ENCODE peak calls at places on chromosomes 11 and 22, in six cellular contexts. I is body of pancreas; F is CD4-positive, CD25-positive, alpha-beta regulatory T cell; N is T-helper 9 cell; G is putamen; H is AG20443. X is an unnamed sample.

GRCh38 chr11:73001615-73002014 is 140.5 kb downstream of the FCHSD2 start:
- DNase-seq in I (no peak), H (no peak), G (no peak), F (no peak), N (no peak), X (no peak)

GRCh38 chr22:29816980-29817379 is 21.1 kb downstream of the ASCC2 start:
- DNase-seq in F (no peak), G (no peak), N (no peak), H (peak), I (no peak), X (no peak)

GRCh38 chr11:130042093-130042591 is 27.6 kb upstream of the APLP2 start:
- DNase-seq in G (no peak), N (no peak), H (peak), I (no peak), F (no peak), X (no peak)

GRCh38 chr11:114182471-114182968 is 113.7 kb upstream of the NNMT start:
- DNase-seq in F (no peak), N (no peak), H (no peak), I (no peak), G (no peak), X (no peak)

GRCh38 chr11:75597636-75598035 is 35.6 kb downstream of the SERPINH1 start:
- DNase-seq in F (no peak), G (no peak), I (no peak), N (no peak), H (peak), X (peak)

GRCh38 chr11:117459979-117460300 is 132.3 kb downstream of the CEP164 start:
- DNase-seq in F (no peak), I (no peak), G (no peak), H (no peak), N (no peak), X (no peak)

GRCh38 chr11:128779036-128779435 is 85.2 kb downstream of the FLI1 start:
- DNase-seq in N (no peak), G (no peak), I (no peak), F (no peak), H (no peak), X (no peak)

GRCh38 chr22:36331912-36332622 is 55.7 kb downstream of the MYH9 start:
- DNase-seq in F (peak), G (no peak), I (peak), H (peak), N (peak), X (peak)

GRCh38 chr11:7605544-7605943 is 67.8 kb downstream of the CYB5R2 start:
- DNase-seq in I (no peak), N (no peak), F (no peak), G (no peak), H (no peak), X (peak)

GRCh38 chr22:49883294-49883640 is 29.6 kb downstream of the ZBED4 start:
- DNase-seq in I (no peak), H (no peak), G (no peak), N (no peak), F (no peak), X (no peak)

GRCh38 chr11:124586247-124586860 is 16.6 kb downstream of the OR8A1 start:
- DNase-seq in G (no peak), N (no peak), I (peak), F (peak), H (peak), X (peak)

GRCh38 chr22:23156286-23156685 is 11.0 kb downstream of the RAB36 start:
- DNase-seq in F (no peak), G (no peak), N (no peak), I (no peak), H (no peak), X (peak)

GRCh38 chr11:125341676-125342075 is 154.4 kb downstream of the FEZ1 start:
- DNase-seq in F (no peak), N (no peak), G (no peak), H (no peak), I (no peak), X (no peak)

GRCh38 chr11:86101493-86101892 is 32.6 kb upstream of the PICALM start:
- DNase-seq in H (no peak), I (no peak), N (no peak), F (no peak), G (no peak), X (no peak)

GRCh38 chr11:133134561-133135173 is 397.6 kb downstream of the OPCML start:
- DNase-seq in I (peak), G (peak), N (peak), H (peak), F (peak), X (peak)

GRCh38 chr11:60396790-60397189 is 531 bp downstream of the MS4A14 start:
- DNase-seq in G (no peak), I (no peak), F (no peak), N (no peak), H (no peak), X (no peak)

GRCh38 chr22:25362883-25363240 is 143.4 kb downstream of the CRYBB2 start:
- DNase-seq in I (no peak), N (no peak), H (no peak), G (no peak), F (no peak), X (no peak)

GRCh38 chr11:93196816-93197382 is 892 bp downstream of the SLC36A4 start:
- DNase-seq in N (no peak), I (no peak), F (no peak), H (peak), G (no peak), X (no peak)

GRCh38 chr11:32597914-32598313 is 14.3 kb downstream of the EIF3M start:
- DNase-seq in H (no peak), N (no peak), G (no peak), I (no peak), F (no peak), X (no peak)

GRCh38 chr22:43198126-43198525 is 11.2 kb upstream of the TTLL12 start:
- DNase-seq in I (no peak), F (no peak), G (no peak), N (no peak), H (no peak), X (no peak)

GRCh38 chr11:61045271-61045670 is 57.0 kb upstream of the CD5 start:
- DNase-seq in G (no peak), N (no peak), H (no peak), F (no peak), I (no peak), X (no peak)

GRCh38 chr22:49887716-49888115 is 30.5 kb downstream of the ALG12 start:
- DNase-seq in N (no peak), G (no peak), F (no peak), I (no peak), H (no peak), X (no peak)

GRCh38 chr11:34366522-34366921 is 8.7 kb upstream of the ABTB2 start:
- DNase-seq in N (no peak), G (no peak), I (peak), H (no peak), F (no peak), X (peak)

GRCh38 chr22:35459423-35459894 is 59.5 kb downstream of the MCM5 start:
- DNase-seq in I (no peak), G (no peak), N (no peak), F (no peak), H (no peak), X (no peak)

GRCh38 chr11:7672960-7673723 is at the start of gene CYB5R2:
- DNase-seq in I (peak), H (peak), F (no peak), N (no peak), G (peak), X (peak)

GRCh38 chr22:32661296-32661695 is 140.2 kb upstream of the TIMP3 start:
- DNase-seq in F (no peak), N (no peak), H (peak), I (no peak), G (no peak), X (no peak)

GRCh38 chr11:67651976-67652895 is 1.7 kb upstream of the ACY3 start:
- DNase-seq in F (no peak), I (no peak), N (no peak), H (no peak), G (no peak), X (no peak)

GRCh38 chr22:39153220-39153860 is 860 bp upstream of the CBX7 start:
- DNase-seq in G (no peak), H (no peak), N (no peak), I (no peak), F (no peak), X (no peak)